ENCODE peak calls at places on chromosomes 5 and 9, in nine cellular contexts. T is nephron progenitor cell; O is progenitor cell of endocrine pancreas; U is right cardiac atrium; M is GM06990; X is T-helper 22 cell; L is stimulated activated CD8-positive, alpha-beta memory T cell treated with anti-CD3 and anti-CD28 coated beads, Interleukin-2, amount 100 ng/mL, for 48 hours; S is T-helper 1 cell; Z is effector memory CD4-positive, alpha-beta T cell. K is an unnamed sample.

GRCh38 chr5:128974567-128974966 is 9.3 kb downstream of the SLC27A6 start:
- DNase-seq in S (no peak), Z (no peak), U (no peak), O (no peak), X (no peak), M (no peak), L (no peak), T (no peak), K (no peak)

GRCh38 chr5:37776826-37777225 is 63.0 kb downstream of the GDNF start:
- DNase-seq in T (no peak), S (no peak), X (no peak), L (no peak), O (no peak), M (no peak), Z (no peak), U (no peak), K (no peak)

GRCh38 chr5:78806544-78806943 is 158.0 kb upstream of the LHFPL2 start:
- DNase-seq in L (no peak), U (no peak), X (no peak), T (no peak), M (no peak), Z (no peak), O (no peak), S (no peak), K (no peak)

GRCh38 chr9:95025213-95026170 is 292.0 kb downstream of the FANCC start:
- DNase-seq in Z (no peak), U (peak), S (no peak), M (no peak), O (no peak), X (no peak), L (no peak), T (peak), K (no peak)

GRCh38 chr5:24773241-24773640 is 128.5 kb upstream of the CDH10 start:
- DNase-seq in Z (no peak), X (no peak), S (no peak), T (no peak), M (no peak), U (no peak), L (no peak), O (no peak), K (no peak)

GRCh38 chr5:140632366-140633080 is 452 bp downstream of the CD14 start:
- DNase-seq in O (no peak), S (peak), M (peak), T (no peak), X (peak), U (peak), Z (peak), L (no peak), K (no peak)

GRCh38 chr5:122967625-122968024 is 68.9 kb downstream of the PPIC start:
- DNase-seq in L (no peak), X (no peak), Z (no peak), T (no peak), S (no peak), M (no peak), O (no peak), U (no peak), K (no peak)

GRCh38 chr5:111143910-111144309 is 51.8 kb downstream of the WDR36 start:
- DNase-seq in X (no peak), L (no peak), M (no peak), T (no peak), S (no peak), U (peak), O (no peak), Z (no peak), K (no peak)

GRCh38 chr9:27763831-27764230 is 190.6 kb upstream of the C9orf72 start:
- DNase-seq in O (no peak), X (no peak), S (no peak), Z (no peak), T (no peak), U (no peak), M (no peak), L (no peak), K (no peak)

GRCh38 chr5:143479394-143479793 is 75.9 kb upstream of the NR3C1 start:
- DNase-seq in T (no peak), L (no peak), S (no peak), M (no peak), U (no peak), Z (no peak), X (no peak), O (no peak), K (no peak)

GRCh38 chr9:81035171-81035570 is 654.2 kb downstream of the TLE1 start:
- DNase-seq in O (no peak), U (no peak), M (no peak), L (no peak), X (no peak), T (no peak), Z (no peak), S (no peak), K (no peak)

GRCh38 chr9:34929506-34930102 is 28.5 kb upstream of the PHF24 start:
- DNase-seq in Z (no peak), S (peak), O (no peak), T (peak), U (no peak), L (peak), M (no peak), X (no peak), K (no peak)

GRCh38 chr5:119036101-119036762 is 34.7 kb upstream of the DMXL1 start:
- DNase-seq in M (no peak), T (no peak), X (no peak), U (no peak), S (peak), Z (no peak), O (no peak), L (no peak), K (no peak)

GRCh38 chr5:133384120-133384855 is 228.1 kb downstream of the FSTL4 start:
- DNase-seq in Z (no peak), T (no peak), L (no peak), U (no peak), S (no peak), O (no peak), M (no peak), X (no peak), K (no peak)

GRCh38 chr9:32351845-32352244 is 32.6 kb upstream of the ACO1 start:
- DNase-seq in T (peak), X (no peak), M (no peak), S (no peak), L (no peak), Z (no peak), O (no peak), U (no peak), K (no peak)

GRCh38 chr5:181242031-181242451 is 1.7 kb downstream of the RACK1 start:
- DNase-seq in S (no peak), U (no peak), M (no peak), L (no peak), Z (no peak), T (no peak), O (no peak), X (no peak), K (no peak)

GRCh38 chr5:59328801-59329296 is 564.7 kb downstream of the PDE4D start:
- DNase-seq in T (no peak), S (no peak), L (no peak), X (no peak), Z (no peak), O (no peak), M (no peak), U (peak), K (no peak)

GRCh38 chr9:27362447-27363210 is 65.7 kb upstream of the EQTN start:
- DNase-seq in L (no peak), M (no peak), U (no peak), X (no peak), S (no peak), Z (no peak), O (no peak), T (no peak), K (no peak)

GRCh38 chr9:115891929-115892328 is 261.7 kb upstream of the PAPPA start:
- DNase-seq in U (no peak), L (no peak), T (no peak), M (no peak), Z (no peak), X (no peak), S (no peak), O (no peak), K (no peak)

GRCh38 chr9:80467632-80468031 is 895.9 kb downstream of the TLE4 start:
- DNase-seq in M (no peak), L (no peak), O (no peak), X (no peak), Z (no peak), S (no peak), U (no peak), T (no peak), K (no peak)

GRCh38 chr5:87308024-87308423 is 40.3 kb downstream of the RASA1 start:
- DNase-seq in X (no peak), S (no peak), U (no peak), M (peak), L (no peak), Z (no peak), T (no peak), O (no peak), K (no peak)

GRCh38 chr9:81499021-81499454 is 190.3 kb downstream of the TLE1 start:
- DNase-seq in T (no peak), O (no peak), Z (no peak), U (no peak), L (no peak), M (no peak), S (no peak), X (no peak), K (no peak)

GRCh38 chr5:59042201-59042600 is 459.3 kb downstream of the RAB3C start:
- DNase-seq in L (no peak), X (no peak), O (no peak), U (no peak), T (no peak), Z (no peak), S (no peak), M (no peak), K (no peak)

GRCh38 chr5:91983869-91984268 is 600.8 kb upstream of the ARRDC3 start:
- DNase-seq in M (no peak), O (no peak), X (no peak), L (no peak), Z (no peak), U (no peak), S (no peak), T (no peak), K (no peak)

GRCh38 chr5:147704544-147704943 is 78.0 kb downstream of the JAKMIP2 start:
- DNase-seq in T (no peak), L (no peak), X (no peak), U (no peak), O (no peak), M (no peak), Z (no peak), S (no peak), K (no peak)

GRCh38 chr9:105475302-105475701 is 27.5 kb downstream of the FSD1L start:
- DNase-seq in U (no peak), T (no peak), Z (no peak), L (no peak), X (no peak), O (no peak), S (no peak), M (no peak), K (no peak)

GRCh38 chr9:133708770-133709611 is 29.2 kb downstream of the SARDH start:
- DNase-seq in U (peak), X (peak), O (no peak), T (peak), M (peak), Z (no peak), S (no peak), L (no peak), K (peak)

GRCh38 chr9:16704489-16705111 is 165.9 kb downstream of the BNC2 start:
- DNase-seq in O (no peak), X (no peak), Z (no peak), U (peak), M (no peak), T (peak), S (no peak), L (no peak), K (no peak)

GRCh38 chr5:124648902-124649467 is 97.5 kb downstream of the ZNF608 start:
- DNase-seq in S (no peak), M (no peak), O (no peak), Z (no peak), U (no peak), T (no peak), L (no peak), X (no peak), K (no peak)

GRCh38 chr5:148805323-148806290 is 20.8 kb upstream of the ADRB2 start:
- DNase-seq in X (no peak), U (peak), Z (no peak), M (peak), O (no peak), T (peak), S (no peak), L (no peak), K (no peak)